ENCODE peak calls at places on chromosomes 1 and 21, in six cellular contexts. X, F, G, B, H and Q are unnamed samples.

GRCh38 chr1:212074313-212074712 is 38.8 kb downstream of the DTL start:
- DNase-seq in X (no peak), F (no peak), G (no peak), B (no peak), H (no peak), Q (no peak)

GRCh38 chr1:25131794-25132193 is 100.5 kb downstream of the SYF2 start:
- DNase-seq in X (no peak), F (no peak), G (no peak), B (no peak), H (no peak), Q (no peak)

GRCh38 chr1:7478797-7479499 is 292.1 kb upstream of the VAMP3 start:
- DNase-seq in X (peak), F (no peak), G (no peak), B (no peak), H (peak), Q (no peak)

GRCh38 chr1:238364214-238364892 is 473.6 kb upstream of the ZP4 start:
- DNase-seq in X (no peak), F (no peak), G (no peak), B (no peak), H (no peak), Q (no peak)

GRCh38 chr21:34835526-34835925 is 166.7 kb downstream of the CLIC6 start:
- DNase-seq in X (no peak), F (no peak), G (no peak), B (no peak), H (peak), Q (no peak)

GRCh38 chr1:43199093-43199726 is 27.1 kb downstream of the CFAP57 start:
- DNase-seq in X (no peak), F (no peak), G (no peak), B (no peak), H (no peak), Q (no peak)

GRCh38 chr21:45338326-45339017 is 50.8 kb upstream of the POFUT2 start:
- DNase-seq in X (no peak), F (no peak), G (no peak), B (no peak), H (no peak), Q (no peak)

GRCh38 chr1:196131691-196132090 is 476.5 kb downstream of the KCNT2 start:
- DNase-seq in X (no peak), F (no peak), G (no peak), B (no peak), H (no peak), Q (no peak)

GRCh38 chr1:18365099-18365705 is 115.5 kb upstream of the KLHDC7A start:
- DNase-seq in X (no peak), F (no peak), G (no peak), B (no peak), H (no peak), Q (no peak)

GRCh38 chr1:222926566-222926965 is 111.7 kb downstream of the DISP1 start:
- DNase-seq in X (no peak), F (no peak), G (no peak), B (no peak), H (peak), Q (no peak)

GRCh38 chr1:205916541-205916940 is 26.7 kb downstream of the SLC26A9 start:
- DNase-seq in X (no peak), F (no peak), G (no peak), B (no peak), H (peak), Q (no peak)

GRCh38 chr1:121440993-121441392 is 256.2 kb downstream of the SRGAP2C start:
- DNase-seq in X (no peak), F (no peak), G (no peak), B (no peak), H (no peak), Q (no peak)

GRCh38 chr1:164780863-164781262 is 221.9 kb downstream of the PBX1 start:
- DNase-seq in X (no peak), F (no peak), G (no peak), B (no peak), H (peak), Q (no peak)

GRCh38 chr1:242470774-242471173 is 53.7 kb downstream of the PLD5 start:
- DNase-seq in X (no peak), F (no peak), G (no peak), B (no peak), H (no peak), Q (no peak)

GRCh38 chr1:30743584-30744059 is 14.0 kb downstream of the LAPTM5 start:
- DNase-seq in X (no peak), F (no peak), G (no peak), B (peak), H (no peak), Q (peak)

GRCh38 chr1:98693385-98693784 is 31.9 kb downstream of the SNX7 start:
- DNase-seq in X (no peak), F (no peak), G (no peak), B (no peak), H (no peak), Q (no peak)

GRCh38 chr1:151051356-151052009 is 3.9 kb downstream of the C1orf56 start:
- DNase-seq in X (no peak), F (no peak), G (no peak), B (no peak), H (no peak), Q (no peak)

GRCh38 chr1:228228601-228229074 is 20.8 kb downstream of the OBSCN start:
- DNase-seq in X (peak), F (no peak), G (no peak), B (no peak), H (peak), Q (no peak)

GRCh38 chr1:83077411-83077810 is 921.5 kb downstream of the TTLL7 start:
- DNase-seq in X (no peak), F (no peak), G (no peak), B (no peak), H (no peak), Q (no peak)

GRCh38 chr1:17565551-17565971 is 26.1 kb downstream of the ARHGEF10L start:
- DNase-seq in X (no peak), F (no peak), G (no peak), B (no peak), H (no peak), Q (no peak)

GRCh38 chr1:109969907-109970306 is 14.7 kb upstream of the AHCYL1 start:
- DNase-seq in X (no peak), F (no peak), G (no peak), B (no peak), H (no peak), Q (no peak)

GRCh38 chr1:19872190-19872589 is 10.0 kb upstream of the OTUD3 start:
- DNase-seq in X (peak), F (no peak), G (no peak), B (no peak), H (no peak), Q (no peak)

GRCh38 chr1:247118946-247119446 is 14.8 kb upstream of the ZNF669 start:
- DNase-seq in X (peak), F (no peak), G (no peak), B (no peak), H (peak), Q (no peak)

GRCh38 chr1:9942399-9942938 is 722 bp downstream of the LZIC start:
- DNase-seq in X (peak), F (no peak), G (no peak), B (no peak), H (peak), Q (no peak)

GRCh38 chr1:152179566-152179965 is 20.5 kb upstream of the RPTN start:
- DNase-seq in X (no peak), F (no peak), G (no peak), B (no peak), H (peak), Q (no peak)

GRCh38 chr1:64038119-64038518 is 165.3 kb upstream of the UBE2U start:
- DNase-seq in X (no peak), F (no peak), G (no peak), B (no peak), H (peak), Q (no peak)

GRCh38 chr1:182781849-182782586 is 7.6 kb upstream of the NPL start:
- DNase-seq in X (peak), F (peak), G (peak), B (peak), H (peak), Q (peak)

GRCh38 chr1:102879439-102879993 is 228.8 kb downstream of the COL11A1 start:
- DNase-seq in X (peak), F (no peak), G (no peak), B (no peak), H (peak), Q (no peak)

GRCh38 chr1:119266386-119266785 is 102.2 kb upstream of the HAO2 start:
- DNase-seq in X (no peak), F (no peak), G (no peak), B (no peak), H (no peak), Q (no peak)